ENCODE peak calls at places on chromosome 19, in four cellular contexts. B, W, L and Y are unnamed samples.

GRCh38 chr19:31491246-31491645 is 142.0 kb upstream of the TSHZ3 start:
- DNase-seq in B (no peak), W (no peak), L (peak), Y (no peak)

GRCh38 chr19:38321646-38322323 is 2.1 kb downstream of the KCNK6 start:
- DNase-seq in B (no peak), W (peak), L (peak), Y (peak)

GRCh38 chr19:49301165-49301865 is 23.7 kb downstream of the SLC6A16 start:
- DNase-seq in B (peak), W (peak), L (peak), Y (peak)

GRCh38 chr19:38693380-38694223 is 46.2 kb downstream of the ACTN4 start:
- DNase-seq in B (peak), W (no peak), L (peak), Y (no peak)

GRCh38 chr19:58059003-58059671 is at the start of gene ZNF135:
- DNase-seq in B (peak), W (peak), L (peak), Y (peak)

GRCh38 chr19:41701401-41702075 is 6.9 kb upstream of the CEACAM5 start:
- DNase-seq in B (no peak), W (no peak), L (no peak), Y (no peak)

GRCh38 chr19:48514123-48514458 is 2.5 kb upstream of the LMTK3 start:
- DNase-seq in B (no peak), W (peak), L (no peak), Y (no peak)

GRCh38 chr19:4852484-4852883 is 15.0 kb downstream of the PLIN3 start:
- DNase-seq in B (no peak), W (no peak), L (no peak), Y (no peak)

GRCh38 chr19:3184847-3185481 is 766 bp upstream of the NCLN start:
- DNase-seq in B (no peak), W (no peak), L (peak), Y (peak)
- TF ChIP-seq CTCF in B (no peak), W (no peak), L (no peak), Y (no peak)

DNA sequence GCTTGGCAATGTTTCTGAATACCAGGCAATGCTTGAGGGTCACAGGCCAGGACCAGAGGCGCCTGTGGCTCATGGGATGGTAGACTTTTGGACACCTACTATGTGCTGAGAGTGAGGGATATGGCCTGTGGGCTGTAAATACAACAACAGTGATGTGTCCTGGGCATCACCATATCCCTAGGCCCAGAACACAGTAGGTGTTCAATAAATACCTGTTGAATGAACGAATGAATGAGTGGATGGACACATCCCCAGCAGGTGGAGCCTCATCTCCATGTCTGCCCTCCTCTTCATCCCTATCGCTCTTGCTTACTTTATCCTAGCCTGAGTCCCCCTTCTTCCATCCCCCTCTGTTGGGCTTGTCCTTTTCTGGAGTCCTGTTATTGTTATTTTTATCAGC is 16.5 kb upstream of the NANOS2 start:
- DNase-seq in B (no peak), W (no peak), L (no peak), Y (no peak)
- TF ChIP-seq CTCF in B (no peak), W (no peak), L (no peak), Y (no peak)

GRCh38 chr19:6476896-6477431 is 4.6 kb downstream of the DENND1C start:
- DNase-seq in B (no peak), W (no peak), L (no peak), Y (no peak)

GRCh38 chr19:6480843-6481415 is 658 bp downstream of the DENND1C start:
- DNase-seq in B (peak), W (no peak), L (no peak), Y (no peak)

GRCh38 chr19:6476155-6476895 is 5.3 kb downstream of the DENND1C start:
- DNase-seq in B (peak), W (peak), L (peak), Y (no peak)

GRCh38 chr19:6479836-6480398 is 1.7 kb downstream of the DENND1C start:
- DNase-seq in B (no peak), W (no peak), L (no peak), Y (no peak)

GRCh38 chr19:6478815-6479214 is 2.8 kb downstream of the DENND1C start:
- DNase-seq in B (no peak), W (no peak), L (no peak), Y (no peak)
- TF ChIP-seq CTCF in B (no peak), W (no peak), L (no peak), Y (no peak)

GRCh38 chr19:53789708-53790678 is 34.1 kb downstream of the NLRP12 start:
- DNase-seq in B (no peak), W (no peak), L (no peak), Y (no peak)

GRCh38 chr19:53795019-53795418 is 29.1 kb downstream of the NLRP12 start:
- DNase-seq in B (no peak), W (no peak), L (no peak), Y (no peak)

DNA sequence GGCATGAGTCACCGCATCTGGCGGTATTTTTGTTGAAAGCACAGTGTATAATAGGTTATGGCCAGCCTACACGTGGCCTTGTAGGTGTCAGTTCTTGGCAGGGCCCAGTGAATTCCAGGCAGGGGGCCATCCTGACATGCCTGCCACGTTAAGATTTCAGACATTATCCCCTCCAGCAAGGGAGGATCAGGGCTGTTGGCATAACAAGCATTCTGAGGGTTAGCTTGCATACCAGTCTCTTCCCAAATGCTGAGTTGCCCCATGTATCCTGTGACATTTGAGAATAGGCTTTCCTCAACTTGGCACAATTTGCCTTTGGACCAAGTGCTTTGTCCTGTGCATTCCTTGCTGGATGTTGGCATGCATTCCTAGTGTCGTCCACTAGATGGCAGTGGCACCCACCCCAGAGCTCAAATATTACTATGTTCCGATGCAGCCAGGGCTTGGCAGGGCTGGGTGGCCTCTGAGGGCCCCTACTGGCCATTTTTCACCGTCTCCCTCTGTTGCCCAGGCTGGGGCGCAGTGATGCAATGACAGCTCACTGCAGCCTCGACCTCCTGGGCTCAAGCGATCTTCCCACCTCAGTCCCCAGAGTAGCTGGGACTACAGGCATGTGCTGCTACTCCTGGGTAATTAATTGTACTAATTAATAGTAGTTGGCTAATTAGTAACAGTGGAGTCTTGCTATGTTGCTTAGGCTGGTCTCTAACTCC is 31.2 kb downstream of the NLRP12 start:
- DNase-seq in B (peak), W (peak), L (peak), Y (peak)
- TF ChIP-seq CTCF in B (peak), W (peak), L (peak), Y (peak)

DNA sequence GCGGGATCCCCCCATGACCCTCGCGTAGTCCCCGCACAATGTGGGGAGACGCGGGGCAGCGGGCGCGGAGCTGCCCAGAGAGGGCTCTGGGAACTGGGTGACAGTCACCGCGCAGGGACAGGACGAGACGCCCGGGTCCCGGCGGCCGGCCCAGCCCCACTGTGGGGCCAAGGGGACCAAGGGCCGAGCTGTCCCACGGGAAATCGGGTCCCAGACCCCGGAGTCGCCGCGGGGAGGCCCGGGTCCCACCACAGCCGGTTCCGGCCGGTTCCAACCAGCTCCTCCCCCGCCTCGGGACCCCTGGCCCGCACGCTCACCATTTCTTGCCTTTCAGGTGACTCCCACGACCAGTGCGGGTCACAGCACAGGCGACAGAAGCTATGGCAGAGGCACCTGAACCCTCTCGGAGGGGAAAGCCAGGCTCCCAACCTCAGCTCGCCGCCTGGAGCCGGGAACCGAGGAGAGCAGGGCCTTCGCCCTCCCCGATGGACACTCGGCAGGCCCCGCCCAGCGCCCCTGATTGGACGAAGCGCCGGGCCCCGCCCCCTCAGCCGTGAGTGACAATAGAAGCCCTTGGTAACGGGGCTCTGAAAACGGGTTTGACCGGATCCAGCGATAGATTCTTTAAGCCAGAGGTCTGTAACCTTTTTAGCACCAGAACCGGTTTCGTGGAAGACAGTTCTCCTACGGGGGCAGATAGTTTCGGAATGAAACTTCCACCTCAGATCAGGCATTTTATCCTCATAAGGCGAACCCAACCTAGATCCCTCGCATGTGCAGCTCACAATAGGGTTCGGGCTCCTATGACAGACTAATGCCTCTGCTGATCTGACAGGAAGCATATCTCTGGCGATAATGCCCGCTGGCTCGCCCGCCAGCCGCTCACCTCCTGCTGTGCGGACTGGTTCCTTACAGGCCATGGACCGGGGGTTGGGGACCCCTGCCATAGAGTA is at the start of gene ZNF433:
- DNase-seq in B (peak), W (peak), L (peak), Y (peak)
- TF ChIP-seq CTCF in B (no peak), W (no peak), L (no peak), Y (peak)

DNA sequence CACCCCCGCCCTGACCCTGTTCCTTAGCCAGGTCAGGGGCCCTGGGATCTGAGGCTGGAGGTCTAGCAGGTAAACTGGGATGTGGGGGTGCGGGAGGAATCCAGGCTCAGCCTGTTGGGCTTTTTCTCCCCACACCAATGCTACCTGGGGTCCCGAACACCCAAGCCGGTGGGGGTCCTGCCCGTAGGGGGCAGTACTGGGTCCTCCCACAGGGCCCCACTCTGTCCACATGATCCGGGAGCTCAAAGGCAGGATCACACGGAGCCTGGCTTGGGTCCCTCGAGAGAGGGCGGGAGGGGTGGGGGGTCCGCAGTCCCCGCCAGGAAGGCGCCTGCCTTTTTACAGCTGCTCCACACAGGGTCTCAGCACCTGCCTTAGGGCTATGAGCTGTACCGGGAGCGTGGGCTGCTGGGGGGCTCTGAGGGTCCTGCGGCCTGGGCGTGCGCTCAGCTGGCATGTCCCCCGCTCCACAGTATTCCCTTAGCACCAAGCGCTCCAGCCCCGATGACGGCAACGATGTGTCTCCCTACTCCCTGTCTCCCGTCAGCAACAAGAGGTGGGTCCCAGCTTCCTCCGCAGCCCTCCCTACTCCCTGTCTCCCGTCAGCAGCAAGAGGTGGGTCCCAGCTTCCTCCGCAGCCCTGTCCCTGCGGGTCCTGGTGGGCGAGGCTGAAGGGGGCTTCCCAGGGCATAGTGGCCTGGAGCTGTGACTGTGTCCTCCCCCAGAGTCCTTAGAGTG is 12.3 kb upstream of the TEKTIP1 start:
- DNase-seq in B (no peak), W (peak), L (no peak), Y (no peak)
- TF ChIP-seq CTCF in B (no peak), W (no peak), L (peak), Y (no peak)

GRCh38 chr19:44692379-44692721 is 6.6 kb upstream of the CEACAM16 start:
- DNase-seq in B (no peak), W (no peak), L (no peak), Y (no peak)

GRCh38 chr19:44696939-44697669 is 1.8 kb upstream of the CEACAM16 start:
- DNase-seq in B (no peak), W (peak), L (no peak), Y (no peak)

GRCh38 chr19:44690131-44690440 is 8.9 kb upstream of the CEACAM16 start:
- DNase-seq in B (no peak), W (no peak), L (no peak), Y (no peak)

GRCh38 chr19:44697670-44698034 is 1.3 kb upstream of the CEACAM16 start:
- DNase-seq in B (no peak), W (no peak), L (no peak), Y (no peak)

DNA sequence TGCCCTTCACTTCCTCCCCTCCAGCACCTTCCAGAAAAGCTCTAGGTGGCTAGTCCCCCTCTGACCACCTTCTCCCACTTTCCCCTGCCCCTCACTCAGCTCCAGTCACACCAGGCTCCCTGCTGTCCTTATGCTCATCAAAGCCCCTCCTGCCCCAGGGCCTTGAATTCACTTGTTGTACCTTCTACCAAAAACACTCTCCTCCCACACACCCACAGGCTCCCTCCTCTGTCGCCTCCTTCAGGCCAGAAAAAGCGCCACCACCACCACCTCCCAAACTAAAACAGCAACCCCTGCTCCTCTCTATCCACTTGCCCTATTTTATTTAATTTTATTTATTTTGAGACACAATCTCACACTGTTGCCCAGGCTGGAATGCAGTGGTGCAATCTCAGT is 4.8 kb upstream of the CEACAM16 start:
- DNase-seq in B (no peak), W (no peak), L (no peak), Y (no peak)
- TF ChIP-seq CTCF in B (peak), W (no peak), L (peak), Y (no peak)

GRCh38 chr19:2251577-2252480 is 2.7 kb downstream of the AMH start:
- DNase-seq in B (no peak), W (peak), L (no peak), Y (no peak)

GRCh38 chr19:2254052-2254872 is 2.0 kb downstream of the JSRP1 start:
- DNase-seq in B (no peak), W (no peak), L (peak), Y (no peak)

GRCh38 chr19:2252481-2253105 is 3.5 kb downstream of the AMH start:
- DNase-seq in B (no peak), W (no peak), L (no peak), Y (no peak)

GRCh38 chr19:2255112-2255845 is 938 bp downstream of the JSRP1 start:
- DNase-seq in B (no peak), W (no peak), L (no peak), Y (no peak)

GRCh38 chr19:2253106-2254051 is 2.8 kb downstream of the JSRP1 start:
- DNase-seq in B (peak), W (no peak), L (no peak), Y (no peak)
- TF ChIP-seq CTCF in B (peak), W (no peak), L (peak), Y (no peak)

GRCh38 chr19:14094854-14095253 is 4.3 kb upstream of the SAMD1 start:
- DNase-seq in B (no peak), W (no peak), L (no peak), Y (no peak)
- TF ChIP-seq CTCF in B (no peak), W (no peak), L (no peak), Y (no peak)